ENCODE peak calls at places on chromosomes 6 and 20, in four cellular contexts. One of them, this sample, is unnamed.

GRCh38 chr20:5996765-5997164 is 46.3 kb downstream of the MCM8 start:
- DNase-seq in K562: no peak
- DNase-seq in HCT116: no peak
- DNase-seq in A549: peak
- DNase-seq in this sample: peak

GRCh38 chr6:29733057-29733456 is 9.8 kb downstream of the HLA-F start:
- DNase-seq in A549: no peak
- DNase-seq in HCT116: no peak
- DNase-seq in K562: no peak
- DNase-seq in this sample: no peak

GRCh38 chr6:62392289-62392688 is 106.3 kb upstream of the KHDRBS2 start:
- DNase-seq in K562: no peak
- DNase-seq in A549: no peak
- DNase-seq in HCT116: no peak
- DNase-seq in this sample: no peak

GRCh38 chr6:160110724-160111123 is 10.9 kb upstream of the SLC22A1 start:
- DNase-seq in A549: no peak
- DNase-seq in K562: no peak
- DNase-seq in HCT116: no peak
- DNase-seq in this sample: no peak

GRCh38 chr6:70221025-70221714 is 81.7 kb downstream of the COL9A1 start:
- DNase-seq in K562: peak
- DNase-seq in A549: peak
- DNase-seq in HCT116: no peak
- DNase-seq in this sample: peak

GRCh38 chr6:21918081-21918480 is 324.5 kb downstream of the SOX4 start:
- DNase-seq in A549: no peak
- DNase-seq in HCT116: no peak
- DNase-seq in K562: no peak
- DNase-seq in this sample: no peak

GRCh38 chr6:40960784-40961430 is 78.1 kb downstream of the UNC5CL start:
- DNase-seq in HCT116: no peak
- DNase-seq in K562: no peak
- DNase-seq in A549: no peak
- DNase-seq in this sample: no peak

GRCh38 chr6:71012871-71013456 is 56.1 kb upstream of the B3GAT2 start:
- DNase-seq in HCT116: peak
- DNase-seq in K562: peak
- DNase-seq in A549: peak
- DNase-seq in this sample: peak

GRCh38 chr6:163438940-163439335 is 24.4 kb downstream of the QKI start:
- DNase-seq in K562: peak
- DNase-seq in A549: no peak
- DNase-seq in HCT116: no peak
- DNase-seq in this sample: peak

GRCh38 chr6:26243132-26243531 is 121.9 kb upstream of the BTN3A2 start:
- DNase-seq in A549: no peak
- DNase-seq in K562: no peak
- DNase-seq in HCT116: no peak
- DNase-seq in this sample: no peak
- TF ChIP-seq MAX in A549: no peak
- TF ChIP-seq MAX in K562: no peak
- TF ChIP-seq MAX in HCT116: no peak
- TF ChIP-seq MAX in this sample: no peak

GRCh38 chr20:41317536-41318270 is at the start of gene ZHX3:
- DNase-seq in HCT116: peak
- DNase-seq in K562: peak
- DNase-seq in A549: peak
- DNase-seq in this sample: peak
- TF ChIP-seq POLR2A in HCT116: no peak
- TF ChIP-seq POLR2A in K562: no peak
- TF ChIP-seq POLR2A in A549: peak
- TF ChIP-seq POLR2A in this sample: peak

GRCh38 chr6:27591660-27592059 is 118.8 kb upstream of the ZNF184 start:
- DNase-seq in A549: peak
- DNase-seq in K562: peak
- DNase-seq in HCT116: no peak
- DNase-seq in this sample: peak
- TF ChIP-seq MAX in A549: no peak
- TF ChIP-seq MAX in K562: no peak
- TF ChIP-seq MAX in HCT116: no peak
- TF ChIP-seq MAX in this sample: no peak

DNA sequence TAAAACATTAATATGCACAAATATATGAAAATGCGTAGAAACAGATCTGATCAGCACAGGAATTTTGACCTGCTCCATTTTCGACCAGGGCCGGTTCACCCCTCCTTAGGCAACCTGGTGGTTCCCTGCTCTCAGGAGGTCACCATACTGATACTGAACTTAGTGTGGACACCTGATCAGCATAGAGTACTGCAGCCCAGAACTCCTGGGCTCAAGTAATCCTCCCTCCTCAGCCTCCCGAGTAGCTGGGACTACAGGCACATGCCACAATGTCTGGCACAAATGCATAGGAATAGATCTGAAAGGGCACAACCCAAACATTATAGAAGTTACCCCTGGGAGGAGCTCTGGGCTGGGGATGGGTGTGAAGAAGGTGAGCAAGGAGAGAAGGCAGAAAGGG is 24.7 kb upstream of the DDO start:
- DNase-seq in HCT116: no peak
- DNase-seq in K562: no peak
- DNase-seq in A549: no peak
- DNase-seq in this sample: no peak
- TF ChIP-seq POLR2A in HCT116: no peak
- TF ChIP-seq POLR2A in K562: no peak
- TF ChIP-seq POLR2A in A549: no peak
- TF ChIP-seq POLR2A in this sample: no peak

DNA sequence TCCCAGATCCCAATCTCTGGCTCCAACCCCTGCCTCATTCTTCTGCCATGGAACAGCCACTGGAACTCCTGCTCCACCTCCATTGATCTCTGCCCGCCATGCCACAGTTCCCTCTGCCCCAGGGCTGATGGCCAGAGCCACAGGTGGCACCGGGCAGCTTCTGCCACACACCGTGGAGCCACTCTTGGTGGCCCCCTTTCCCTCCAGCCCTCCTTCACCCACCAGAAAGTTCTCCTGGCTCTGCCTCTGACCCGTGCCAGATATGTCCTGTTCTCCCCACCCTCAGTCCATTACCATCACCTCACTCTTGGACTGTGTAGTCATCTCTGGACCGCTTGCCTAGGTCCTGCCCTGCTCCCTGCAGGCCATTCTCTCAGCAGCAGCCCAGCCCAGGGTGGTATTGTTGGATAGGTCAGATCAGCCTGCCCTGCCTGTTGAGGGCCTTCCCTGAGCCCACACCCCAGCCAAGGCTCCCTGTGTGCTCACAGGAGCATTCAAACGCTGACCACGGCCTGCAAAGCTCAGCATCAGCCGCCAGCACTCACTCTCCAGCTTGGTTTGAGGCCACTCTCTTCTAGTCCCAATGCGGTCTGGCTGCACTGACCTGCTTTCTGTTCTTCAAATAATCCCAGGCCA is 16.8 kb upstream of the SYNDIG1 start:
- DNase-seq in A549: no peak
- DNase-seq in K562: no peak
- DNase-seq in HCT116: no peak
- DNase-seq in this sample: no peak
- TF ChIP-seq MAX in A549: no peak
- TF ChIP-seq MAX in K562: no peak
- TF ChIP-seq MAX in HCT116: no peak
- TF ChIP-seq MAX in this sample: no peak

GRCh38 chr6:44051516-44051915 is 75.7 kb downstream of the MRPL14 start:
- DNase-seq in HCT116: no peak
- DNase-seq in A549: no peak
- DNase-seq in K562: no peak
- DNase-seq in this sample: no peak

GRCh38 chr6:44050872-44051421 is 76.3 kb downstream of the MRPL14 start:
- DNase-seq in HCT116: no peak
- DNase-seq in K562: no peak
- DNase-seq in A549: no peak
- DNase-seq in this sample: no peak

GRCh38 chr6:44053106-44053756 is 74.0 kb downstream of the MRPL14 start:
- DNase-seq in HCT116: no peak
- DNase-seq in K562: no peak
- DNase-seq in A549: no peak
- DNase-seq in this sample: no peak

GRCh38 chr6:44053760-44054556 is 73.3 kb downstream of the MRPL14 start:
- DNase-seq in K562: no peak
- DNase-seq in A549: no peak
- DNase-seq in HCT116: no peak
- DNase-seq in this sample: no peak

DNA sequence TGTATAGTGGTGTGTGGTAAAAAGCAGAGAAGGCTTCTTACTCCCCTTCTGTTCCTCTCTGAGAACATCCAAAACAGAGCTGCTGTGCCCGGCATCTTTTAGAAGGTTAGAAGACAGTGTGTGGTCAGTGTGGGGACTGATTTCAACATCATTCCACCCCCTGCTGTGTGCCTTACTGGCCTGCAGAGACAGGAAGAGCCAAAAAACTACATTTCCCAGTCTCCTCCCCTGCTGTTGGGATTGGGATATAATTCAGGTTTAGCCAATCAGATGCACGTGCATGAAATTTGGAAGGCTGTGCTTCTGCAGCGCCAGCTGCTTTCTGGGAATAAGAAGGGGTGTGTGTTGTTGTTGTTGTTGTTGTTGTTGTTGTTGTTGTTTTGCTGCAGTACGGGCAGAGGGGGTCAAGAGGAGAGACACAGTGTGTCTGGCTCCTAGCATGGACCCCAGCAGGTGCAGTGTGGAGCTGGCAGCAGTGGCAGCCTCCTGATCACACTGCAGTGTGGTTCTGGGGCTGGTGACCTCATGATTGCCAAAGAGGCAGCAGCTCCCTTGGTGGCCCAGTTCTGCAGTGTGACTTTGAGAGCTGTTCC is 74.7 kb downstream of the MRPL14 start:
- DNase-seq in HCT116: no peak
- DNase-seq in K562: peak
- DNase-seq in A549: peak
- DNase-seq in this sample: peak
- TF ChIP-seq POLR2A in HCT116: no peak
- TF ChIP-seq POLR2A in K562: no peak
- TF ChIP-seq POLR2A in A549: no peak
- TF ChIP-seq POLR2A in this sample: no peak

DNA sequence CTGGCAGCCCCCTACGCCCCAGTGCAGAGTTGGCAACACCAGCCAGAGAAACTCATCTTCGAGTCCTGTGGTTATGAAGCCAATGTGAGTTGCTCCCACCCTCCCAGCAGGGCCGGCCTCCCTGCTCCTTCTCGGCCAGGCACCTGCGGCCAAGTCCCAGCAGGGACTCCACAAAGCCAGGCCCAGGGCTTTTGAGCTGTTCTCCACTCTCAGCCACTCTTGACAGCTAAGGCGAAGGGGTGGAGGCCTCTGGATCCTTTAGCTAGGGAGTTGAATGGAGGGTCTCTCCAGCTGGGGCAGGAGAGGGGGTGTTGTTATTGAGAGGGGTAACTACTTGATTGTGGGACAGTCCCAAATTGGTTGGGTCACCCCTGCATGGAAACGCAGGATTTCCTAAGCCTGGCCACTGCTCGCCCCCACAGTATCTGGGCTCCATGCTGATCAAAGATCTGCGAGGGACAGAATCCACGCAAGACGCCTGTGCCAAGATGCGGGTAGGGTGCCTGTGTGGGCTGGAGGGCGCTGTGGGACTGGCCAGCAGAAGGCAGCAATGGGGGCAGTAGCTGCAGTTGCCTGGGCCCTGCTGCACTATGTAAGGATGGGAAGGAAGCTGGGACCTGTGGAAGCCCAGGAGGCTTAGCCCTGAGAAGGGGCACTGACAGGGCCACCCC is 58.3 kb downstream of the TCP11 start:
- DNase-seq in A549: no peak
- DNase-seq in HCT116: no peak
- DNase-seq in K562: no peak
- DNase-seq in this sample: no peak
- TF ChIP-seq MAX in A549: no peak
- TF ChIP-seq MAX in HCT116: no peak
- TF ChIP-seq MAX in K562: no peak
- TF ChIP-seq MAX in this sample: no peak

GRCh38 chr6:128508588-128509296 is 11.7 kb downstream of the PTPRK start:
- DNase-seq in A549: peak
- DNase-seq in K562: no peak
- DNase-seq in HCT116: peak
- DNase-seq in this sample: peak

GRCh38 chr6:128511518-128511917 is 8.9 kb downstream of the PTPRK start:
- DNase-seq in K562: no peak
- DNase-seq in HCT116: no peak
- DNase-seq in A549: peak
- DNase-seq in this sample: no peak

GRCh38 chr6:128512296-128512695 is 8.1 kb downstream of the PTPRK start:
- DNase-seq in HCT116: no peak
- DNase-seq in K562: no peak
- DNase-seq in A549: no peak
- DNase-seq in this sample: no peak

GRCh38 chr6:128507337-128508310 is 12.8 kb downstream of the PTPRK start:
- DNase-seq in HCT116: no peak
- DNase-seq in K562: no peak
- DNase-seq in A549: peak
- DNase-seq in this sample: no peak

GRCh38 chr6:128509709-128510108 is 10.7 kb downstream of the PTPRK start:
- DNase-seq in K562: no peak
- DNase-seq in HCT116: no peak
- DNase-seq in A549: no peak
- DNase-seq in this sample: no peak
- TF ChIP-seq POLR2A in K562: no peak
- TF ChIP-seq POLR2A in HCT116: no peak
- TF ChIP-seq POLR2A in A549: no peak
- TF ChIP-seq POLR2A in this sample: no peak

DNA sequence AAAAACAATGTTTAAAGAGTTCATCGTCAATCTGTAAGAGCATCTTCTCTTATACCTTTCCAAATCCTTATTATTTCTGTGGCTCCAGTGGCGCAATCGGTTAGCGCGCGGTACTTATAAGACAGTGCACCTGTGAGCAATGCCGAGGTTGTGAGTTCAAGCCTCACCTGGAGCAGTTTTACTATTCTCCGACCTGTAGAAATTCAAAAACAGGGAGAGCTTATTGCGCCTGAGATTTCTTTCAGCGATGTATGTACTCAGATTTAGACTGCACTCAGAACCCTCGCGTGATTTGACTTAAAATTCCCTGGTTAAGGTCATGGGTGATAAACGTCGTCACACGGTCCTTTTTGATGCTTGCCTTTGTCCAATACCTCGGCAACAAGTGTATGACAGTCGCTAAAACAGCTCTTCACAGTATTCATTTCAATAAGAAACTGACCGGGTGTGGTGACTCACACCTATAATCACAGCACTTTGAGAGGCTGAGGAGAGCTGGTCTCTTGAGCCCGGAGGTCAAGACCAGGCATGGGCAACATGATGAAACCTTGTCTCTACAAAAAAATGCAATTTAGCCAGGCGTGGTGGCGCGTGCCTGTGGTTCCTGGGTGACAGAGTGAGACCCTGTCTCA is 11.9 kb downstream of the GPX5 start:
- DNase-seq in A549: peak
- DNase-seq in K562: no peak
- DNase-seq in HCT116: peak
- DNase-seq in this sample: peak
- TF ChIP-seq MAX in A549: no peak
- TF ChIP-seq MAX in K562: no peak
- TF ChIP-seq MAX in HCT116: peak
- TF ChIP-seq MAX in this sample: no peak

GRCh38 chr6:34223381-34223963 is 13.2 kb upstream of the HMGA1 start:
- DNase-seq in K562: peak
- DNase-seq in HCT116: no peak
- DNase-seq in A549: no peak
- DNase-seq in this sample: no peak
- TF ChIP-seq POLR2A in K562: no peak
- TF ChIP-seq POLR2A in HCT116: no peak
- TF ChIP-seq POLR2A in A549: no peak
- TF ChIP-seq POLR2A in this sample: no peak